ENCODE peak calls at places on chromosome 22, in four cellular contexts. N is astrocyte of the spinal cord, C is AG08395, H is HepG2. R is an unnamed sample.

GRCh38 chr22:49425356-49425755 is 402.3 kb downstream of the BRD1 start:
- DNase-seq in H (no peak), C (no peak), N (no peak), R (no peak)

GRCh38 chr22:37924386-37925065 is 18.4 kb downstream of the MICALL1 start:
- DNase-seq in H (no peak), N (no peak), C (no peak), R (no peak)

GRCh38 chr22:40212126-40212525 is 34.4 kb downstream of the TNRC6B start:
- DNase-seq in H (peak; percentile 44), C (no peak), N (no peak), R (no peak)

GRCh38 chr22:26213826-26214225 is 44.6 kb downstream of the SEZ6L start:
- DNase-seq in N (no peak), C (no peak), H (no peak), R (no peak)

GRCh38 chr22:35230839-35231584 is 26.3 kb upstream of the HMGXB4 start:
- DNase-seq in H (peak; percentile 51), N (no peak), C (no peak), R (no peak)

GRCh38 chr22:39825661-39826102 is 67.9 kb downstream of the ENTHD1 start:
- DNase-seq in N (no peak), H (no peak), C (no peak), R (no peak)

GRCh38 chr22:32574397-32574796 is 99.8 kb downstream of the FBXO7 start:
- DNase-seq in H (peak; percentile 70), N (no peak), C (no peak), R (no peak)

GRCh38 chr22:22019659-22020424 is 37.3 kb upstream of the TOP3B start:
- DNase-seq in C (no peak), H (no peak), N (no peak), R (no peak)

GRCh38 chr22:22770280-22770871 is 117.2 kb upstream of the IGLL5 start:
- DNase-seq in N (peak; percentile 4), H (peak; percentile 30), C (peak; percentile 58), R (peak; percentile 65)

GRCh38 chr22:50141891-50142363 is 28.6 kb upstream of the PANX2 start:
- DNase-seq in C (no peak), N (no peak), H (no peak), R (no peak)

GRCh38 chr22:17795661-17796548 is 21.6 kb upstream of the BID start:
- DNase-seq in C (no peak), N (no peak), H (no peak), R (no peak)

GRCh38 chr22:39114157-39114511 is 17.1 kb downstream of the APOBEC3H start:
- DNase-seq in C (no peak), H (no peak), N (no peak), R (no peak)

GRCh38 chr22:49198705-49199084 is 629.0 kb downstream of the BRD1 start:
- DNase-seq in H (no peak), N (no peak), C (no peak), R (no peak)

GRCh38 chr22:45548991-45549736 is 46.5 kb downstream of the FBLN1 start:
- DNase-seq in C (peak; percentile 93), N (peak; percentile 94), H (no peak), R (peak; percentile 8)

GRCh38 chr22:33896154-33896800 is 24.0 kb downstream of the LARGE1 start:
- DNase-seq in C (no peak), N (no peak), H (no peak), R (no peak)

GRCh38 chr22:41050873-41051272 is 41.5 kb upstream of the EP300 start:
- DNase-seq in C (no peak), H (no peak), N (no peak), R (no peak)

GRCh38 chr22:19524170-19525115 is at the start of gene CLDN5:
- DNase-seq in C (peak; percentile 68), N (peak; percentile 9), H (no peak), R (peak; percentile 95)

GRCh38 chr22:25966448-25966913 is 202.8 kb upstream of the SEZ6L start:
- DNase-seq in C (no peak), N (no peak), H (no peak), R (no peak)

GRCh38 chr22:21660904-21661303 is 4.9 kb upstream of the PPIL2 start:
- DNase-seq in C (no peak), H (no peak), N (no peak), R (no peak)

GRCh38 chr22:39546889-39547586 is 14.5 kb upstream of the RPS19BP1 start:
- DNase-seq in N (peak; percentile 47), H (no peak), C (peak; percentile 60), R (no peak)

GRCh38 chr22:21044931-21045584 is 688 bp upstream of the LRRC74B start:
- DNase-seq in C (peak; percentile 54), N (peak; percentile 87), H (no peak), R (peak; percentile 17)

GRCh38 chr22:27226666-27227065 is 569.3 kb downstream of the MIAT start:
- DNase-seq in H (no peak), C (no peak), N (no peak), R (peak; percentile 32)